ENCODE peak calls at places on chromosomes 1 and 21, in five cellular contexts. One of them, this sample, is unnamed.

GRCh38 chr1:65075123-65075976 is 72.7 kb upstream of the AK4 start:
- DNase-seq in H54: peak; percentile 35
- DNase-seq in activated T-cell treated with anti-CD3 and anti-CD28 coated beads, Interleukin-2, amount 50 U/mL, for 72 hours: peak; percentile 64
- DNase-seq in CD8-positive, alpha-beta memory T cell: peak; percentile 48
- DNase-seq in cardiac muscle cell: peak; percentile 71
- DNase-seq in this sample: peak; percentile 57

GRCh38 chr1:88661951-88662664 is 22.0 kb upstream of the PKN2 start:
- DNase-seq in H54: no peak
- DNase-seq in activated T-cell treated with anti-CD3 and anti-CD28 coated beads, Interleukin-2, amount 50 U/mL, for 72 hours: no peak
- DNase-seq in CD8-positive, alpha-beta memory T cell: no peak
- DNase-seq in cardiac muscle cell: no peak
- DNase-seq in this sample: no peak

GRCh38 chr21:37878946-37879660 is 37.2 kb downstream of the KCNJ6 start:
- DNase-seq in H54: peak; percentile 21
- DNase-seq in activated T-cell treated with anti-CD3 and anti-CD28 coated beads, Interleukin-2, amount 50 U/mL, for 72 hours: peak; percentile 2
- DNase-seq in CD8-positive, alpha-beta memory T cell: no peak
- DNase-seq in cardiac muscle cell: no peak
- DNase-seq in this sample: no peak

GRCh38 chr1:60281360-60281932 is 207.9 kb upstream of the C1orf87 start:
- DNase-seq in H54: peak; percentile 21
- DNase-seq in activated T-cell treated with anti-CD3 and anti-CD28 coated beads, Interleukin-2, amount 50 U/mL, for 72 hours: peak; percentile 27
- DNase-seq in CD8-positive, alpha-beta memory T cell: no peak
- DNase-seq in cardiac muscle cell: peak; percentile 81
- DNase-seq in this sample: peak; percentile 13

GRCh38 chr1:157992813-157993178 is 649 bp upstream of the KIRREL1 start:
- DNase-seq in H54: no peak
- DNase-seq in activated T-cell treated with anti-CD3 and anti-CD28 coated beads, Interleukin-2, amount 50 U/mL, for 72 hours: no peak
- DNase-seq in CD8-positive, alpha-beta memory T cell: no peak
- DNase-seq in cardiac muscle cell: peak; percentile 26
- DNase-seq in this sample: no peak

GRCh38 chr1:119556423-119556822 is 49.4 kb downstream of the HSD3B1 start:
- DNase-seq in H54: no peak
- DNase-seq in activated T-cell treated with anti-CD3 and anti-CD28 coated beads, Interleukin-2, amount 50 U/mL, for 72 hours: no peak
- DNase-seq in CD8-positive, alpha-beta memory T cell: no peak
- DNase-seq in cardiac muscle cell: no peak
- DNase-seq in this sample: no peak

GRCh38 chr1:194294006-194294405 is 1107.6 kb upstream of the B3GALT2 start:
- DNase-seq in H54: no peak
- DNase-seq in activated T-cell treated with anti-CD3 and anti-CD28 coated beads, Interleukin-2, amount 50 U/mL, for 72 hours: no peak
- DNase-seq in CD8-positive, alpha-beta memory T cell: no peak
- DNase-seq in cardiac muscle cell: no peak
- DNase-seq in this sample: no peak

GRCh38 chr21:35303085-35303484 is 254.0 kb upstream of the RUNX1 start:
- DNase-seq in H54: peak; percentile 45
- DNase-seq in activated T-cell treated with anti-CD3 and anti-CD28 coated beads, Interleukin-2, amount 50 U/mL, for 72 hours: no peak
- DNase-seq in CD8-positive, alpha-beta memory T cell: no peak
- DNase-seq in cardiac muscle cell: no peak
- DNase-seq in this sample: no peak

GRCh38 chr1:222105393-222105737 is 363.5 kb upstream of the DUSP10 start:
- DNase-seq in H54: no peak
- DNase-seq in activated T-cell treated with anti-CD3 and anti-CD28 coated beads, Interleukin-2, amount 50 U/mL, for 72 hours: no peak
- DNase-seq in CD8-positive, alpha-beta memory T cell: no peak
- DNase-seq in cardiac muscle cell: no peak
- DNase-seq in this sample: no peak

GRCh38 chr1:88684482-88685238 is 587 bp downstream of the PKN2 start:
- DNase-seq in H54: peak; percentile 35
- DNase-seq in activated T-cell treated with anti-CD3 and anti-CD28 coated beads, Interleukin-2, amount 50 U/mL, for 72 hours: peak; percentile 70
- DNase-seq in CD8-positive, alpha-beta memory T cell: peak; percentile 48
- DNase-seq in cardiac muscle cell: peak; percentile 81
- DNase-seq in this sample: peak; percentile 71

GRCh38 chr1:228082975-228083870 is 715 bp downstream of the ARF1 start:
- DNase-seq in H54: no peak
- DNase-seq in activated T-cell treated with anti-CD3 and anti-CD28 coated beads, Interleukin-2, amount 50 U/mL, for 72 hours: peak; percentile 59
- DNase-seq in CD8-positive, alpha-beta memory T cell: peak; percentile 42
- DNase-seq in cardiac muscle cell: peak; percentile 50
- DNase-seq in this sample: no peak